ENCODE peak calls at places on chromosomes 7 and 10, in five cellular contexts. P is A673, K is uterus, J is fibroblast of lung, H is astrocyte. X is an unnamed sample.

GRCh38 chr7:38929460-38930171 is 20.6 kb upstream of the VPS41 start:
- DNase-seq in P (peak; percentile 72), K (no peak), J (peak; percentile 60), H (peak; percentile 54), X (no peak)

GRCh38 chr10:104631946-104632345 is 9.1 kb upstream of the SORCS3 start:
- DNase-seq in P (no peak), K (no peak), J (no peak), H (no peak), X (no peak)

GRCh38 chr10:110649652-110650264 is 5.6 kb downstream of the RBM20 start:
- DNase-seq in P (peak; percentile 79), K (no peak), J (no peak), H (no peak), X (no peak)

GRCh38 chr10:74982634-74982982 is 128.8 kb upstream of the SAMD8 start:
- DNase-seq in P (no peak), K (no peak), J (no peak), H (no peak), X (no peak)

GRCh38 chr7:121048195-121048594 is 59.7 kb downstream of the CPED1 start:
- DNase-seq in P (no peak), K (no peak), J (no peak), H (no peak), X (no peak)

GRCh38 chr10:12350167-12350872 is 973 bp downstream of the CAMK1D start:
- DNase-seq in P (peak; percentile 67), K (no peak), J (peak; percentile 55), H (peak; percentile 48), X (no peak)

GRCh38 chr7:12549106-12549505 is 21.4 kb upstream of the SCIN start:
- DNase-seq in P (peak; percentile 39), K (no peak), J (peak; percentile 85), H (peak; percentile 82), X (no peak)

GRCh38 chr7:130013241-130013640 is 37.9 kb downstream of the ZC3HC1 start:
- DNase-seq in P (no peak), K (no peak), J (no peak), H (no peak), X (no peak)

GRCh38 chr10:114239117-114239993 is at the start of gene VWA2:
- DNase-seq in P (no peak), K (no peak), J (no peak), H (no peak), X (no peak)

GRCh38 chr10:75651452-75651851 is 220.0 kb downstream of the LRMDA start:
- DNase-seq in P (no peak), K (no peak), J (no peak), H (no peak), X (no peak)

GRCh38 chr10:114869500-114869899 is 47.9 kb downstream of the FHIP2A start:
- DNase-seq in P (peak; percentile 44), K (no peak), J (peak; percentile 91), H (peak; percentile 89), X (no peak)

GRCh38 chr7:2637066-2637471 is 5.3 kb downstream of the TTYH3 start:
- DNase-seq in P (no peak), K (no peak), J (no peak), H (no peak), X (no peak)

GRCh38 chr10:132443998-132444876 is 47.2 kb downstream of the PWWP2B start:
- DNase-seq in P (peak; percentile 95), K (peak; percentile 81), J (no peak), H (no peak), X (no peak)

GRCh38 chr7:33692956-33693355 is 212.4 kb upstream of the BMPER start:
- DNase-seq in P (no peak), K (no peak), J (peak; percentile 81), H (peak; percentile 72), X (no peak)

GRCh38 chr7:132782777-132783633 is 206.7 kb upstream of the PLXNA4 start:
- DNase-seq in P (no peak), K (no peak), J (peak; percentile 99), H (peak; percentile 99), X (peak; percentile 76)

GRCh38 chr10:117241541-117242462 is 888 bp downstream of the SLC18A2 start:
- DNase-seq in P (no peak), K (no peak), J (peak; percentile 10), H (no peak), X (no peak)

GRCh38 chr10:49575489-49576072 is 34.5 kb upstream of the SLC18A3 start:
- DNase-seq in P (no peak), K (no peak), J (no peak), H (no peak), X (no peak)

GRCh38 chr7:130491841-130492518 is at the start of gene MEST:
- DNase-seq in P (peak; percentile 65), K (no peak), J (peak; percentile 66), H (peak; percentile 40), X (no peak)

GRCh38 chr7:95905165-95905564 is 132.8 kb downstream of the DYNC1I1 start:
- DNase-seq in P (no peak), K (no peak), J (peak; percentile 2), H (no peak), X (no peak)

GRCh38 chr7:135716677-135717238 is 11.2 kb downstream of the SLC13A4 start:
- DNase-seq in P (peak; percentile 96), K (no peak), J (peak; percentile 90), H (peak; percentile 87), X (peak; percentile 42)

GRCh38 chr10:52376665-52377354 is 62.7 kb downstream of the DKK1 start:
- DNase-seq in P (no peak), K (no peak), J (peak; percentile 13), H (no peak), X (no peak)

GRCh38 chr7:100588438-100588837 is 2.3 kb downstream of the FBXO24 start:
- DNase-seq in P (no peak), K (no peak), J (no peak), H (no peak), X (no peak)

GRCh38 chr7:98740643-98741042 is 123.6 kb downstream of the NPTX2 start:
- DNase-seq in P (no peak), K (no peak), J (no peak), H (no peak), X (no peak)

GRCh38 chr7:98748090-98748489 is 121.7 kb downstream of the TMEM130 start:
- DNase-seq in P (no peak), K (no peak), J (no peak), H (no peak), X (no peak)

DNA sequence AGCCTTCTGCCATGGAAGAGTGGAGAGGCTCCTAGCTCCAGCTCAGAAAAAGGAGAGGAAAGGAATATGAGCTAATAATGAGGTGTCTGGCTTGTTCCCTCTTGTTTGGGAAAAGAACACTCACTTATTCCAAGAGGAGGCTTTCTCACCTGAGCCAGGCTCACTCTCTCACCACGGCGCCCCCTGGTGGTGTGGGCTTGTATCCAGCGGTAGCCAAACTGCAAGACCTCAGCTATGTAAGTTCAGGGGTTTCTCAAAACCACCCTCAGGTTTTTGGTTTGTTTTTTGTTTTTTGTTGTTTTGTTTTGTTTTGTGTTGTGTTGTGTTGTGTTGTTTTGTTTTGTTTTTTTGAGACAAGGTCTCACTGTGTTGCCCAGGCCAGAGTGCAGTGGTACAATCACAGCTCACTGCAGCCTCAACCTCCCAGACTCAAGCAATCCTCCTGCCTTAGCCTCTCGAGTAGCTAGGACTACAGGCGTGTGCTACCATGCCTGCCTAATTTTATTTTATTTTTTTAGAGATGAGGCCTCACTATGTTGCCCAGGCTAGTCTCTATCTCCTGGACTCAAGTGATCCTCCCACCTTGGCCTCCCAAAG is 124.0 kb downstream of the TMEM130 start:
- DNase-seq in P (peak; percentile 75), K (no peak), J (peak; percentile 24), H (no peak), X (no peak)
- TF ChIP-seq CTCF in P (peak; percentile 95), K (peak; percentile 17), J (peak; percentile 34), H (peak; percentile 84), X (peak; percentile 69)

GRCh38 chr10:118966131-118967125 is 63.1 kb upstream of the NANOS1 start:
- DNase-seq in P (no peak), K (no peak), J (no peak), H (no peak), X (no peak)
- H3K27ac ChIP-seq in P (no peak overlapping the region), K (no peak overlapping the region), J (no peak overlapping the region), H (no peak overlapping the region), X (no peak overlapping the region)

DNA sequence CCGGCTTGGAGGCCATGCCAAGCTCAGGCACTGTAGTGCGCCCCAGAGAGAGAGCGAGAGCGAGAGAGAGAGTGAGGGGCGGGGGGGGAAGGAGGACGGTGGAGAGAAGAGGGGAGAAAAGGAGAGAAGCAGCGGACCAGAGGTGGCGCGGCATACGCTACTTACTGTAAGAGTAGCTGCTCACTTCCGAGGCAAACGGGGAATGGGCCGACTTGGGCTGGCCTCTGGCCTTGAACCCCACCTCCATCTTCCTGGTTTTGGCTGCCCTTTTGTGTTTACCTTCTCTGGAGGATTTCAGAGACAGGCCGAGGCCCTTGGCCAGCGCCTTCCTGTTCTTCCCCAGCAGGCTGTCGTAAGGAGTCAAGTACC is 66.9 kb downstream of the TNRC18 start:
- DNase-seq in P (no peak), K (no peak), J (no peak), H (no peak), X (no peak)
- TF ChIP-seq CTCF in P (no peak), K (no peak), J (no peak), H (no peak), X (no peak)

GRCh38 chr7:102082693-102083385 is 203.8 kb upstream of the SH2B2 start:
- DNase-seq in P (no peak), K (no peak), J (no peak), H (no peak), X (no peak)
- H3K27ac ChIP-seq in P (no peak overlapping the region), K (no peak overlapping the region), J (no peak overlapping the region), H (no peak overlapping the region), X (no peak overlapping the region)

DNA sequence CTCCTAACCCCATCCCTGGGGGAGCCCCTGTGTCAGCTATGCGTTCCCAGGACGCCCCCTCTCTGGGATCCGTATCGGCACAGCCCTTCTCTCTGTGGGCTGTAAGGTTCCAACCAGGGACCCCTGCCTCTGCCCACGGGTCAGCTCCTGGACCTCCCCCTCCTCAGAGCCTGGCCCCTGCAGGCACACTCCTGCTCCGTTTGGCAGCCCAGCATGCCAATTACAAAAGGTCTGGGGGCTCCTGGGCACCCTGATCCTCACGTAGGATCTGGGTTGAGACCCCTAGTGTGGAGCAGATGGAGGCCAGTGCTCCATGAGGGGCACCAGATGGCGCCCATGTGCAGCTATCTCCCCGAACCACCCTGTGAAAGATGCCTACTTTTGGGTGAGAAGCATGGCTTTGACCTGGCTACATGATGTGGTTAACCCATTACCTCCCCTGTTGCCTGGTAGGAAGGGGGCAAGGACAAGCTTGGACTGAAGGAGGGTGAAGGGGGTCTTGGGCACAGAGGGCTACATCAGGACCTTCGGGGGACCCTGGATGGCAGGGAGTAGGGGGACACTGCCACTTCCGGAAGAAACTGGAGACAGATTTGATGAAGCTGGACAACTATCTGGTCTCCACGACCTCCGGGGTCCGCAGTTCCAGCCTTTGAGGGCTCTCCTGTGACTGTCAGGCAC is 9.0 kb downstream of the TACR2 start:
- DNase-seq in P (peak; percentile 64), K (no peak), J (no peak), H (no peak), X (no peak)
- TF ChIP-seq CTCF in P (peak; percentile 63), K (no peak), J (no peak), H (no peak), X (no peak)

GRCh38 chr10:4685495-4685894 is 140.5 kb upstream of the AKR1E2 start:
- DNase-seq in P (no peak), K (no peak), J (peak; percentile 36), H (peak; percentile 19), X (no peak)
- H3K27ac ChIP-seq in P (no peak overlapping the region), K (no peak overlapping the region), J (no peak overlapping the region), H (peak overlapping the region; percentile 96), X (no peak overlapping the region)

X was measured in AG04450.